ENCODE peak calls at places on chromosomes 13 and 19, in nine cellular contexts. One of them, this sample, is unnamed.

GRCh38 chr13:98751397-98752110 is 918 bp downstream of the SLC15A1 start:
- DNase-seq in hippocampal formation: no peak
- DNase-seq in PC-3: peak
- DNase-seq in HFFc6: peak
- DNase-seq in iris pigment epithelial cell: no peak
- DNase-seq in astrocyte of the hippocampus: peak
- DNase-seq in RPMI7951: no peak
- DNase-seq in activated CD8-positive, alpha-beta memory T cell treated with anti-CD3 and anti-CD28 coated beads for 1 hour: no peak
- DNase-seq in AML-193: no peak
- DNase-seq in this sample: no peak

GRCh38 chr13:99125335-99125915 is 75.2 kb upstream of the UBAC2 start:
- DNase-seq in PC-3: no peak
- DNase-seq in iris pigment epithelial cell: peak
- DNase-seq in HFFc6: no peak
- DNase-seq in AML-193: no peak
- DNase-seq in RPMI7951: no peak
- DNase-seq in activated CD8-positive, alpha-beta memory T cell treated with anti-CD3 and anti-CD28 coated beads for 1 hour: no peak
- DNase-seq in hippocampal formation: no peak
- DNase-seq in astrocyte of the hippocampus: no peak
- DNase-seq in this sample: no peak

GRCh38 chr13:20882206-20882605 is 20.3 kb downstream of the XPO4 start:
- DNase-seq in HFFc6: no peak
- DNase-seq in hippocampal formation: no peak
- DNase-seq in iris pigment epithelial cell: peak
- DNase-seq in PC-3: no peak
- DNase-seq in AML-193: no peak
- DNase-seq in astrocyte of the hippocampus: peak
- DNase-seq in RPMI7951: peak
- DNase-seq in activated CD8-positive, alpha-beta memory T cell treated with anti-CD3 and anti-CD28 coated beads for 1 hour: no peak
- DNase-seq in this sample: no peak

GRCh38 chr13:84609716-84610115 is 727.4 kb upstream of the SLITRK1 start:
- DNase-seq in RPMI7951: peak
- DNase-seq in astrocyte of the hippocampus: peak
- DNase-seq in hippocampal formation: no peak
- DNase-seq in iris pigment epithelial cell: peak
- DNase-seq in AML-193: no peak
- DNase-seq in HFFc6: peak
- DNase-seq in activated CD8-positive, alpha-beta memory T cell treated with anti-CD3 and anti-CD28 coated beads for 1 hour: no peak
- DNase-seq in PC-3: peak
- DNase-seq in this sample: no peak

GRCh38 chr19:18685597-18686164 is 2.2 kb downstream of the CRTC1 start:
- DNase-seq in hippocampal formation: no peak
- DNase-seq in activated CD8-positive, alpha-beta memory T cell treated with anti-CD3 and anti-CD28 coated beads for 1 hour: no peak
- DNase-seq in PC-3: no peak
- DNase-seq in astrocyte of the hippocampus: no peak
- DNase-seq in AML-193: no peak
- DNase-seq in HFFc6: no peak
- DNase-seq in iris pigment epithelial cell: peak
- DNase-seq in RPMI7951: no peak
- DNase-seq in this sample: no peak

GRCh38 chr13:40190656-40191100 is 475.8 kb downstream of the FOXO1 start:
- DNase-seq in AML-193: no peak
- DNase-seq in hippocampal formation: peak
- DNase-seq in astrocyte of the hippocampus: peak
- DNase-seq in RPMI7951: peak
- DNase-seq in activated CD8-positive, alpha-beta memory T cell treated with anti-CD3 and anti-CD28 coated beads for 1 hour: no peak
- DNase-seq in PC-3: peak
- DNase-seq in iris pigment epithelial cell: peak
- DNase-seq in HFFc6: peak
- DNase-seq in this sample: peak

GRCh38 chr19:5691205-5691929 is 1.3 kb downstream of the RPL36 start:
- DNase-seq in activated CD8-positive, alpha-beta memory T cell treated with anti-CD3 and anti-CD28 coated beads for 1 hour: no peak
- DNase-seq in hippocampal formation: no peak
- DNase-seq in PC-3: peak
- DNase-seq in iris pigment epithelial cell: peak
- DNase-seq in astrocyte of the hippocampus: peak
- DNase-seq in AML-193: no peak
- DNase-seq in HFFc6: no peak
- DNase-seq in RPMI7951: peak
- DNase-seq in this sample: no peak

GRCh38 chr19:2315818-2316353 is 7.9 kb upstream of the LINGO3 start:
- DNase-seq in astrocyte of the hippocampus: peak
- DNase-seq in hippocampal formation: peak
- DNase-seq in RPMI7951: peak
- DNase-seq in HFFc6: peak
- DNase-seq in AML-193: peak
- DNase-seq in iris pigment epithelial cell: peak
- DNase-seq in activated CD8-positive, alpha-beta memory T cell treated with anti-CD3 and anti-CD28 coated beads for 1 hour: no peak
- DNase-seq in PC-3: peak
- DNase-seq in this sample: peak

GRCh38 chr13:45393941-45394570 is 24.1 kb downstream of the SLC25A30 start:
- DNase-seq in AML-193: peak
- DNase-seq in PC-3: peak
- DNase-seq in iris pigment epithelial cell: peak
- DNase-seq in HFFc6: peak
- DNase-seq in hippocampal formation: peak
- DNase-seq in RPMI7951: peak
- DNase-seq in astrocyte of the hippocampus: peak
- DNase-seq in activated CD8-positive, alpha-beta memory T cell treated with anti-CD3 and anti-CD28 coated beads for 1 hour: no peak
- DNase-seq in this sample: no peak

GRCh38 chr13:113665582-113666323 is 1.3 kb upstream of the GRK1 start:
- DNase-seq in AML-193: no peak
- DNase-seq in HFFc6: no peak
- DNase-seq in hippocampal formation: no peak
- DNase-seq in iris pigment epithelial cell: no peak
- DNase-seq in RPMI7951: no peak
- DNase-seq in PC-3: no peak
- DNase-seq in activated CD8-positive, alpha-beta memory T cell treated with anti-CD3 and anti-CD28 coated beads for 1 hour: no peak
- DNase-seq in astrocyte of the hippocampus: no peak
- DNase-seq in this sample: no peak